ENCODE peak calls at places on chromosome 12, in seven cellular contexts. One of them, this sample, is unnamed.

GRCh38 chr12:122980192-122981035 is at the start of gene ARL6IP4:
- DNase-seq in cardiac muscle cell: peak
- DNase-seq in endodermal cell: peak
- DNase-seq in psoas muscle: peak
- DNase-seq in HFF-Myc: no peak
- DNase-seq in tibial nerve: peak
- DNase-seq in AG08395: peak
- DNase-seq in this sample: peak

GRCh38 chr12:113242018-113242418 is 20.8 kb downstream of the TPCN1 start:
- DNase-seq in cardiac muscle cell: no peak
- DNase-seq in endodermal cell: no peak
- DNase-seq in psoas muscle: peak
- DNase-seq in HFF-Myc: peak
- DNase-seq in tibial nerve: no peak
- DNase-seq in AG08395: peak
- DNase-seq in this sample: no peak

GRCh38 chr12:60264094-60264493 is 668.3 kb downstream of the SLC16A7 start:
- DNase-seq in cardiac muscle cell: no peak
- DNase-seq in endodermal cell: no peak
- DNase-seq in psoas muscle: no peak
- DNase-seq in HFF-Myc: no peak
- DNase-seq in tibial nerve: no peak
- DNase-seq in AG08395: no peak
- DNase-seq in this sample: no peak

GRCh38 chr12:91910871-91911388 is 234.7 kb downstream of the BTG1 start:
- DNase-seq in cardiac muscle cell: no peak
- DNase-seq in endodermal cell: no peak
- DNase-seq in psoas muscle: no peak
- DNase-seq in HFF-Myc: no peak
- DNase-seq in tibial nerve: no peak
- DNase-seq in AG08395: no peak
- DNase-seq in this sample: no peak

GRCh38 chr12:66280573-66280972 is 21.7 kb upstream of the HELB start:
- DNase-seq in cardiac muscle cell: no peak
- DNase-seq in endodermal cell: no peak
- DNase-seq in psoas muscle: no peak
- DNase-seq in HFF-Myc: no peak
- DNase-seq in tibial nerve: no peak
- DNase-seq in AG08395: no peak
- DNase-seq in this sample: no peak

GRCh38 chr12:28172434-28173030 is 17.7 kb upstream of the CCDC91 start:
- DNase-seq in cardiac muscle cell: peak
- DNase-seq in endodermal cell: peak
- DNase-seq in psoas muscle: no peak
- DNase-seq in HFF-Myc: peak
- DNase-seq in tibial nerve: no peak
- DNase-seq in AG08395: peak
- DNase-seq in this sample: peak

GRCh38 chr12:104315326-104316224 is 12.0 kb downstream of the EID3 start:
- DNase-seq in cardiac muscle cell: no peak
- DNase-seq in endodermal cell: no peak
- DNase-seq in psoas muscle: no peak
- DNase-seq in HFF-Myc: no peak
- DNase-seq in tibial nerve: no peak
- DNase-seq in AG08395: no peak
- DNase-seq in this sample: no peak

GRCh38 chr12:94266796-94267529 is 118.6 kb downstream of the PLXNC1 start:
- DNase-seq in cardiac muscle cell: no peak
- DNase-seq in endodermal cell: no peak
- DNase-seq in psoas muscle: no peak
- DNase-seq in HFF-Myc: peak
- DNase-seq in tibial nerve: no peak
- DNase-seq in AG08395: peak
- DNase-seq in this sample: no peak

GRCh38 chr12:70666364-70666763 is 29.1 kb upstream of the PTPRB start:
- DNase-seq in cardiac muscle cell: no peak
- DNase-seq in endodermal cell: no peak
- DNase-seq in psoas muscle: no peak
- DNase-seq in HFF-Myc: no peak
- DNase-seq in tibial nerve: no peak
- DNase-seq in AG08395: no peak
- DNase-seq in this sample: no peak

GRCh38 chr12:69386921-69387320 is 27.4 kb downstream of the YEATS4 start:
- DNase-seq in cardiac muscle cell: no peak
- DNase-seq in endodermal cell: no peak
- DNase-seq in psoas muscle: no peak
- DNase-seq in HFF-Myc: no peak
- DNase-seq in tibial nerve: no peak
- DNase-seq in AG08395: no peak
- DNase-seq in this sample: no peak

GRCh38 chr12:55955800-55956508 is 9.9 kb downstream of the PMEL start:
- DNase-seq in cardiac muscle cell: no peak
- DNase-seq in endodermal cell: peak
- DNase-seq in psoas muscle: no peak
- DNase-seq in HFF-Myc: no peak
- DNase-seq in tibial nerve: no peak
- DNase-seq in AG08395: peak
- DNase-seq in this sample: peak

GRCh38 chr12:54413284-54414190 is 5.5 kb downstream of the ITGA5 start:
- DNase-seq in cardiac muscle cell: no peak
- DNase-seq in endodermal cell: peak
- DNase-seq in psoas muscle: no peak
- DNase-seq in HFF-Myc: no peak
- DNase-seq in tibial nerve: no peak
- DNase-seq in AG08395: peak
- DNase-seq in this sample: no peak

GRCh38 chr12:46450279-46450748 is 77.7 kb upstream of the SLC38A2 start:
- DNase-seq in cardiac muscle cell: peak
- DNase-seq in endodermal cell: no peak
- DNase-seq in psoas muscle: peak
- DNase-seq in HFF-Myc: no peak
- DNase-seq in tibial nerve: peak
- DNase-seq in AG08395: no peak
- DNase-seq in this sample: no peak

GRCh38 chr12:103654816-103655215 is 67.7 kb downstream of the STAB2 start:
- DNase-seq in cardiac muscle cell: no peak
- DNase-seq in endodermal cell: no peak
- DNase-seq in psoas muscle: no peak
- DNase-seq in HFF-Myc: no peak
- DNase-seq in tibial nerve: no peak
- DNase-seq in AG08395: no peak
- DNase-seq in this sample: no peak

GRCh38 chr12:75976913-75977312 is 54.7 kb downstream of the PHLDA1 start:
- DNase-seq in cardiac muscle cell: no peak
- DNase-seq in endodermal cell: no peak
- DNase-seq in psoas muscle: no peak
- DNase-seq in HFF-Myc: no peak
- DNase-seq in tibial nerve: no peak
- DNase-seq in AG08395: no peak
- DNase-seq in this sample: no peak

GRCh38 chr12:121576851-121577391 is 3.9 kb downstream of the KDM2B start:
- DNase-seq in cardiac muscle cell: no peak
- DNase-seq in endodermal cell: peak
- DNase-seq in psoas muscle: no peak
- DNase-seq in HFF-Myc: peak
- DNase-seq in tibial nerve: no peak
- DNase-seq in AG08395: peak
- DNase-seq in this sample: peak

GRCh38 chr12:88052686-88053085 is 23.5 kb upstream of the C12orf50 start:
- DNase-seq in cardiac muscle cell: peak
- DNase-seq in endodermal cell: peak
- DNase-seq in psoas muscle: no peak
- DNase-seq in HFF-Myc: no peak
- DNase-seq in tibial nerve: no peak
- DNase-seq in AG08395: peak
- DNase-seq in this sample: peak

GRCh38 chr12:590206-590750 is 73.0 kb downstream of the NINJ2 start:
- DNase-seq in cardiac muscle cell: no peak
- DNase-seq in endodermal cell: peak
- DNase-seq in psoas muscle: no peak
- DNase-seq in HFF-Myc: no peak
- DNase-seq in tibial nerve: no peak
- DNase-seq in AG08395: no peak
- DNase-seq in this sample: no peak

This sample was measured in RKO.